ENCODE peak calls at places on chromosomes 11 and 22, in five cellular contexts. A is fibroblast of lung, V is cardiac muscle cell, D is ovary, J is mammary epithelial cell. G is an unnamed sample. For H3K27me3, the result is how much of the 10 kb centered on the place peaks cover.

GRCh38 chr22:40329466-40329865 is 16.8 kb upstream of the ADSL start:
- DNase-seq in A (no peak), V (no peak), D (no peak), J (no peak), G (no peak)

GRCh38 chr22:44995715-44996114 is 14.1 kb downstream of the PHF21B start:
- DNase-seq in A (no peak), V (no peak), D (no peak), J (no peak), G (no peak)

GRCh38 chr11:2186669-2187266 is 15.2 kb upstream of the TH start:
- DNase-seq in A (no peak), V (peak), D (no peak), J (no peak), G (no peak)

GRCh38 chr22:44646141-44646540 is 55.9 kb upstream of the PRR5 start:
- DNase-seq in A (no peak), V (no peak), D (no peak), J (no peak), G (no peak)

GRCh38 chr22:20664594-20664959 is 109.3 kb upstream of the SERPIND1 start:
- DNase-seq in A (no peak), V (no peak), D (no peak), J (no peak), G (no peak)

GRCh38 chr11:25520459-25520858 is 811.5 kb upstream of the ANO3 start:
- DNase-seq in A (no peak), V (no peak), D (no peak), J (no peak), G (no peak)

GRCh38 chr11:69220581-69221051 is 64.9 kb downstream of the SMIM38 start:
- DNase-seq in A (peak), V (no peak), D (no peak), J (no peak), G (peak)

GRCh38 chr11:74171630-74172465 is 759 bp downstream of the PPME1 start:
- DNase-seq in A (peak), V (no peak), D (no peak), J (peak), G (no peak)

GRCh38 chr22:47591016-47591415 is 828.6 kb downstream of the TBC1D22A start:
- DNase-seq in A (no peak), V (no peak), D (no peak), J (no peak), G (peak)

GRCh38 chr22:25726241-25726640 is 15.7 kb upstream of the MYO18B start:
- DNase-seq in A (peak), V (no peak), D (no peak), J (no peak), G (no peak)

GRCh38 chr11:36425593-36426206 is 84.4 kb downstream of the TRAF6 start:
- DNase-seq in A (peak), V (no peak), D (no peak), J (no peak), G (no peak)

GRCh38 chr11:69876013-69876412 is 56.8 kb upstream of the FGF3 start:
- DNase-seq in A (no peak), V (no peak), D (no peak), J (no peak), G (no peak)

GRCh38 chr11:83070878-83071640 is 638 bp downstream of the RAB30 start:
- DNase-seq in A (peak), V (peak), D (peak), J (no peak), G (peak)

GRCh38 chr11:19605500-19606371 is 106.9 kb upstream of the NAV2 start:
- DNase-seq in A (peak), V (no peak), D (no peak), J (no peak), G (no peak)

GRCh38 chr11:76049506-76049905 is 156.8 kb downstream of the WNT11 start:
- DNase-seq in A (no peak), V (no peak), D (no peak), J (no peak), G (no peak)

GRCh38 chr11:2743427-2744110 is 43.8 kb upstream of the KCNQ1OT1 start:
- DNase-seq in A (no peak), V (no peak), D (no peak), J (no peak), G (no peak)

GRCh38 chr22:40265783-40266182 is 80.5 kb upstream of the ADSL start:
- DNase-seq in A (no peak), V (no peak), D (no peak), J (no peak), G (no peak)

GRCh38 chr11:19076744-19077589 is 16.4 kb upstream of the MRGPRX2 start:
- DNase-seq in A (peak), V (peak), D (no peak), J (peak), G (peak)

GRCh38 chr22:44360686-44361381 is 48.1 kb upstream of the SHISAL1 start:
- DNase-seq in A (peak), V (no peak), D (peak), J (peak), G (peak)

GRCh38 chr22:32482708-32483107 is 8.1 kb downstream of the FBXO7 start:
- DNase-seq in A (no peak), V (no peak), D (no peak), J (peak), G (no peak)

GRCh38 chr11:130092661-130093060 is 23.0 kb downstream of the APLP2 start:
- DNase-seq in A (no peak), V (no peak), D (no peak), J (no peak), G (no peak)

GRCh38 chr11:68039526-68040086 is 781 bp downstream of the TCIRG1 start:
- DNase-seq in A (no peak), V (no peak), D (peak), J (no peak), G (peak)

GRCh38 chr11:107040447-107041444 is 22.5 kb upstream of the GUCY1A2 start:
- DNase-seq in A (peak), V (no peak), D (no peak), J (peak), G (no peak)

GRCh38 chr11:107669156-107669740 is 42.6 kb downstream of the SLN start:
- DNase-seq in A (no peak), V (no peak), D (no peak), J (no peak), G (no peak)

GRCh38 chr11:3723014-3723708 is 52.0 kb upstream of the CHRNA10 start:
- DNase-seq in A (peak), V (no peak), D (no peak), J (peak), G (no peak)

DNA sequence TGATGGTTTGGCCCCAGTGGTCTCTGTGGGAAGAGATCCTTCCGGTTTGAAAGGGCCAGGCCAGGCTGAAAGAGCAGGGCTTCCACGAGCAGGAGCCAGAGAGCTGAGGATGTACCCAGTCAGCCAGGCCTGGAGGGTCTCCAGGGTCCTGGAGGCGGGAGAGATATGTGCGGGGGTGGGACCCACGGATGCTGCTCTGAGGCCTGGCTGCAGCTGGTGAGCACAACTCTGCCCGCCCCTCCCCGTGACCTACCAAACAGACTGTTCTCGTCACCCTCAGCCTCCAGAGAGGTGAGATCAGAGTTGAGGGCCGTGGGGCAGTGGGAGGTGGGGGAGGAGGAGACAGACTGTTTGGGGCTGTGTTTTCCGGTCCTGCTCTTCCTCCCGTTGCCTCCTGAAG is 42.2 kb downstream of the TRIOBP start:
- DNase-seq in A (peak), V (no peak), D (peak), J (no peak), G (no peak)
- TF ChIP-seq CTCF in A (no peak), V (peak), D (peak), J (no peak), G (no peak)

GRCh38 chr11:15213471-15214231 is 98.9 kb downstream of the INSC start:
- DNase-seq in A (no peak), V (no peak), D (no peak), J (no peak), G (no peak)
- H3K27ac ChIP-seq in A (no peak), V (no peak), D (no peak), J (no peak), G (peak)

GRCh38 chr11:117538731-117539130 is 211.1 kb downstream of the CEP164 start:
- DNase-seq in A (no peak), V (peak), D (no peak), J (no peak), G (no peak)

GRCh38 chr11:117535870-117536411 is 208.3 kb downstream of the CEP164 start:
- DNase-seq in A (no peak), V (no peak), D (no peak), J (no peak), G (no peak)

GRCh38 chr11:117535201-117535869 is 207.7 kb downstream of the CEP164 start:
- DNase-seq in A (no peak), V (no peak), D (peak), J (no peak), G (peak)

GRCh38 chr11:117532568-117532967 is 204.9 kb downstream of the CEP164 start:
- DNase-seq in A (no peak), V (no peak), D (no peak), J (no peak), G (no peak)

GRCh38 chr11:117538256-117538655 is 210.6 kb downstream of the CEP164 start:
- DNase-seq in A (no peak), V (no peak), D (no peak), J (no peak), G (no peak)
- H3K27me3 ChIP-seq in A (under half), V (under half), D (under half), J (under half), G (under half)

GRCh38 chr11:12099132-12099873 is 11.1 kb upstream of the MICAL2 start:
- DNase-seq in A (no peak), V (no peak), D (no peak), J (no peak), G (no peak)
- TF ChIP-seq CTCF in A (no peak), V (peak), D (no peak), J (no peak), G (no peak)

GRCh38 chr11:12402691-12403120 is 25.3 kb downstream of the PARVA start:
- DNase-seq in A (peak), V (no peak), D (no peak), J (no peak), G (no peak)
- H3K27ac ChIP-seq in A (no peak), V (no peak), D (peak), J (no peak), G (no peak)

DNA sequence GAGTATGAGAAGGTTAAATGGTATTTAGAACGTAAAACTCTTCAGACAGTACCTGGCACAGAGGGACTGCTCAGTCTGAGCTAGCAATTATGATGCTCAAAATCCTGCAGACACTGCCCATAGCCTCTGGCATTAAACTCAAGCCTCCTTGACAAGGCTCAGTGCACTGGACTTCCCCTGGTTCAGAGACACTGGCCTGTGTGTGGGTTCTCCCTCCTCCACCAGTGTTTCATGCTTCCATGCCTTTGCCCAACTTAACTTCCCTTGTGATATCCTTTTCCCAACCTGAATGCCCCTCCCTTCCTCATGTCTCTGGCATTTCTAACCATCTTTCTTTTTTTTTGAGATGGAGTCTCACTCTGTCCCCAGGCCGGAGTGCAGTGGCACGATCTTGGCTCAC is 9.1 kb downstream of the LTBP3 start:
- DNase-seq in A (no peak), V (no peak), D (no peak), J (no peak), G (no peak)
- H3K27me3 ChIP-seq in A (under half), V (under half), D (under half), J (under half), G (under half)

G was measured in right lobe of liver.